ENCODE peak calls at places on chromosomes 7 and 10, in seven cellular contexts. One of them, this sample, is unnamed.

GRCh38 chr7:128830231-128831177 is at the start of gene FLNC:
- DNase-seq in NCI-H1694 treated with DMSO at 0.1 percent for 48 hours: no peak
- DNase-seq in GM23338: peak
- DNase-seq in T follicular helper cell: no peak
- DNase-seq in AG04450: no peak
- DNase-seq in NCI-H187: no peak
- DNase-seq in mammary epithelial cell: peak
- DNase-seq in this sample: peak

GRCh38 chr7:27873981-27874957 is 134.3 kb downstream of the TAX1BP1 start:
- DNase-seq in AG04450: no peak
- DNase-seq in mammary epithelial cell: peak
- DNase-seq in T follicular helper cell: no peak
- DNase-seq in NCI-H187: no peak
- DNase-seq in GM23338: no peak
- DNase-seq in NCI-H1694 treated with DMSO at 0.1 percent for 48 hours: no peak
- DNase-seq in this sample: no peak

GRCh38 chr7:141268614-141269013 is 194.8 kb downstream of the TMEM178B start:
- DNase-seq in AG04450: no peak
- DNase-seq in NCI-H1694 treated with DMSO at 0.1 percent for 48 hours: no peak
- DNase-seq in T follicular helper cell: no peak
- DNase-seq in NCI-H187: no peak
- DNase-seq in GM23338: no peak
- DNase-seq in mammary epithelial cell: no peak
- DNase-seq in this sample: no peak

GRCh38 chr10:130509881-130510689 is 373.9 kb downstream of the GLRX3 start:
- DNase-seq in T follicular helper cell: no peak
- DNase-seq in NCI-H187: no peak
- DNase-seq in mammary epithelial cell: no peak
- DNase-seq in GM23338: no peak
- DNase-seq in NCI-H1694 treated with DMSO at 0.1 percent for 48 hours: no peak
- DNase-seq in AG04450: no peak
- DNase-seq in this sample: no peak

GRCh38 chr7:78993341-78993740 is 460.1 kb downstream of the MAGI2 start:
- DNase-seq in T follicular helper cell: no peak
- DNase-seq in GM23338: no peak
- DNase-seq in mammary epithelial cell: no peak
- DNase-seq in NCI-H187: no peak
- DNase-seq in AG04450: no peak
- DNase-seq in NCI-H1694 treated with DMSO at 0.1 percent for 48 hours: no peak
- DNase-seq in this sample: no peak

GRCh38 chr10:24034571-24034970 is 174.4 kb upstream of the KIAA1217 start:
- DNase-seq in NCI-H187: no peak
- DNase-seq in AG04450: no peak
- DNase-seq in NCI-H1694 treated with DMSO at 0.1 percent for 48 hours: no peak
- DNase-seq in mammary epithelial cell: no peak
- DNase-seq in T follicular helper cell: no peak
- DNase-seq in GM23338: no peak
- DNase-seq in this sample: no peak

GRCh38 chr10:5600908-5601307 is 65.5 kb downstream of the ASB13 start:
- DNase-seq in NCI-H1694 treated with DMSO at 0.1 percent for 48 hours: no peak
- DNase-seq in GM23338: no peak
- DNase-seq in NCI-H187: no peak
- DNase-seq in T follicular helper cell: no peak
- DNase-seq in AG04450: no peak
- DNase-seq in mammary epithelial cell: no peak
- DNase-seq in this sample: no peak

GRCh38 chr7:12212051-12212485 is 974 bp downstream of the TMEM106B start:
- DNase-seq in GM23338: peak
- DNase-seq in AG04450: no peak
- DNase-seq in T follicular helper cell: no peak
- DNase-seq in NCI-H1694 treated with DMSO at 0.1 percent for 48 hours: peak
- DNase-seq in NCI-H187: no peak
- DNase-seq in mammary epithelial cell: no peak
- DNase-seq in this sample: no peak

GRCh38 chr7:101093907-101094306 is 8.6 kb downstream of the TRIM56 start:
- DNase-seq in AG04450: peak
- DNase-seq in NCI-H187: no peak
- DNase-seq in T follicular helper cell: no peak
- DNase-seq in mammary epithelial cell: peak
- DNase-seq in NCI-H1694 treated with DMSO at 0.1 percent for 48 hours: no peak
- DNase-seq in GM23338: no peak
- DNase-seq in this sample: peak

GRCh38 chr7:74344128-74344496 is 54.9 kb downstream of the CLIP2 start:
- DNase-seq in mammary epithelial cell: no peak
- DNase-seq in T follicular helper cell: no peak
- DNase-seq in NCI-H1694 treated with DMSO at 0.1 percent for 48 hours: no peak
- DNase-seq in AG04450: no peak
- DNase-seq in NCI-H187: no peak
- DNase-seq in GM23338: no peak
- DNase-seq in this sample: no peak

GRCh38 chr7:132756482-132756990 is 180.3 kb upstream of the PLXNA4 start:
- DNase-seq in GM23338: no peak
- DNase-seq in NCI-H187: no peak
- DNase-seq in AG04450: no peak
- DNase-seq in NCI-H1694 treated with DMSO at 0.1 percent for 48 hours: no peak
- DNase-seq in T follicular helper cell: no peak
- DNase-seq in mammary epithelial cell: no peak
- DNase-seq in this sample: peak

GRCh38 chr10:86963341-86963919 is 4.9 kb upstream of the ADIRF start:
- DNase-seq in AG04450: no peak
- DNase-seq in mammary epithelial cell: no peak
- DNase-seq in T follicular helper cell: no peak
- DNase-seq in GM23338: no peak
- DNase-seq in NCI-H187: no peak
- DNase-seq in NCI-H1694 treated with DMSO at 0.1 percent for 48 hours: no peak
- DNase-seq in this sample: no peak

GRCh38 chr10:132106431-132106830 is 40.7 kb downstream of the JAKMIP3 start:
- DNase-seq in GM23338: no peak
- DNase-seq in AG04450: no peak
- DNase-seq in NCI-H187: no peak
- DNase-seq in T follicular helper cell: no peak
- DNase-seq in NCI-H1694 treated with DMSO at 0.1 percent for 48 hours: no peak
- DNase-seq in mammary epithelial cell: no peak
- DNase-seq in this sample: no peak

GRCh38 chr7:137772748-137773147 is 74.0 kb downstream of the DGKI start:
- DNase-seq in AG04450: peak
- DNase-seq in T follicular helper cell: no peak
- DNase-seq in NCI-H1694 treated with DMSO at 0.1 percent for 48 hours: no peak
- DNase-seq in mammary epithelial cell: peak
- DNase-seq in GM23338: no peak
- DNase-seq in NCI-H187: no peak
- DNase-seq in this sample: peak

GRCh38 chr10:57699944-57700343 is 567.8 kb downstream of the IPMK start:
- DNase-seq in T follicular helper cell: no peak
- DNase-seq in NCI-H1694 treated with DMSO at 0.1 percent for 48 hours: no peak
- DNase-seq in AG04450: no peak
- DNase-seq in NCI-H187: no peak
- DNase-seq in mammary epithelial cell: no peak
- DNase-seq in GM23338: no peak
- DNase-seq in this sample: no peak

GRCh38 chr7:27840314-27840713 is 100.4 kb downstream of the TAX1BP1 start:
- DNase-seq in NCI-H1694 treated with DMSO at 0.1 percent for 48 hours: no peak
- DNase-seq in NCI-H187: no peak
- DNase-seq in GM23338: no peak
- DNase-seq in mammary epithelial cell: no peak
- DNase-seq in AG04450: no peak
- DNase-seq in T follicular helper cell: peak
- DNase-seq in this sample: no peak

GRCh38 chr10:79027147-79028055 is 41.4 kb upstream of the ZMIZ1 start:
- DNase-seq in NCI-H187: peak
- DNase-seq in GM23338: no peak
- DNase-seq in NCI-H1694 treated with DMSO at 0.1 percent for 48 hours: no peak
- DNase-seq in mammary epithelial cell: no peak
- DNase-seq in T follicular helper cell: no peak
- DNase-seq in AG04450: no peak
- DNase-seq in this sample: no peak

GRCh38 chr10:22823109-22823508 is 104.7 kb upstream of the ARMC3 start:
- DNase-seq in GM23338: no peak
- DNase-seq in NCI-H187: no peak
- DNase-seq in AG04450: no peak
- DNase-seq in NCI-H1694 treated with DMSO at 0.1 percent for 48 hours: no peak
- DNase-seq in mammary epithelial cell: peak
- DNase-seq in T follicular helper cell: no peak
- DNase-seq in this sample: no peak

GRCh38 chr10:26437637-26438461 is at the start of gene APBB1IP:
- DNase-seq in NCI-H1694 treated with DMSO at 0.1 percent for 48 hours: no peak
- DNase-seq in T follicular helper cell: peak
- DNase-seq in mammary epithelial cell: no peak
- DNase-seq in NCI-H187: no peak
- DNase-seq in GM23338: peak
- DNase-seq in AG04450: no peak
- DNase-seq in this sample: peak

This sample was measured in trophoblast cell.